ENCODE peak calls at places on chromosomes 13 and 19, in five cellular contexts. V is AG10803; O is GM04503; G is foreskin fibroblast; K is stimulated activated CD4-positive, alpha-beta T cell treated with anti-CD3 and anti-CD28 coated beads, Interleukin-4, amount 100 ng/mL, for 4 hours. H is an unnamed sample.

GRCh38 chr13:46553886-46554855 is 1.2 kb downstream of the LRCH1 start:
- DNase-seq in V (peak), O (no peak), G (peak), K (peak), H (peak)

GRCh38 chr13:22801402-22802003 is 379.3 kb upstream of the SGCG start:
- DNase-seq in V (peak), O (no peak), G (no peak), K (no peak), H (no peak)

GRCh38 chr19:27793128-27793643 is 1419.8 kb downstream of the UQCRFS1 start:
- DNase-seq in V (peak), O (peak), G (peak), K (peak), H (no peak)

GRCh38 chr13:46062190-46062589 is 9.6 kb upstream of the ZC3H13 start:
- DNase-seq in V (peak), O (no peak), G (no peak), K (no peak), H (no peak)

GRCh38 chr19:52237771-52238400 is 31.5 kb upstream of the ZNF766 start:
- DNase-seq in V (peak), O (no peak), G (peak), K (peak), H (peak)

GRCh38 chr19:19822148-19822429 is 539 bp upstream of the ZNF506 start:
- DNase-seq in V (peak), O (no peak), G (no peak), K (no peak), H (no peak)

GRCh38 chr13:21798181-21798580 is 127.3 kb downstream of the FGF9 start:
- DNase-seq in V (no peak), O (no peak), G (no peak), K (no peak), H (no peak)

GRCh38 chr19:18204394-18205179 is 745 bp upstream of the RAB3A start:
- DNase-seq in V (no peak), O (no peak), G (no peak), K (no peak), H (peak)